ENCODE peak calls at places on chromosomes 2 and 18, in nine cellular contexts. M is coronary artery; L is A549; N is MM.1S; E is GM23338; J is mammary epithelial cell; B is CD8-positive, alpha-beta memory T cell; I is cardiac muscle cell; X is IMR-90. G is an unnamed sample.
A peak's percentile ranks its signal among the peaks of the same experiment; 100 is the strongest.

GRCh38 chr2:84077504-84077903 is 381.6 kb downstream of the SUCLG1 start:
- DNase-seq in X (no peak), M (no peak), N (peak; percentile 53), B (no peak), E (peak; percentile 71), I (peak; percentile 2), L (peak; percentile 38), J (peak; percentile 39), G (no peak)

GRCh38 chr18:24413148-24413547 is 13.3 kb upstream of the IMPACT start:
- DNase-seq in B (no peak), L (peak; percentile 9), I (peak; percentile 23), X (no peak), J (no peak), E (peak; percentile 75), M (no peak), N (no peak), G (no peak)

GRCh38 chr2:68744517-68744916 is 9.9 kb downstream of the ARHGAP25 start:
- DNase-seq in X (no peak), E (peak; percentile 24), L (no peak), N (no peak), J (peak; percentile 37), M (no peak), I (no peak), B (no peak), G (no peak)

GRCh38 chr18:76364282-76365259 is 130.5 kb downstream of the ZNF516 start:
- DNase-seq in L (no peak), B (no peak), N (peak; percentile 46), E (no peak), I (no peak), M (no peak), J (no peak), X (no peak), G (no peak)

GRCh38 chr18:50797147-50797546 is 22.7 kb downstream of the MRO start:
- DNase-seq in X (no peak), E (no peak), M (no peak), J (no peak), B (no peak), N (no peak), L (no peak), I (no peak), G (no peak)

GRCh38 chr2:238720232-238720672 is 127.6 kb upstream of the TWIST2 start:
- DNase-seq in I (peak; percentile 53), N (peak; percentile 47), E (peak; percentile 89), J (peak; percentile 100), B (no peak), M (no peak), L (peak; percentile 59), X (peak; percentile 19), G (peak; percentile 100)

GRCh38 chr2:138395565-138396306 is 105.8 kb upstream of the SPOPL start:
- DNase-seq in E (no peak), N (no peak), M (no peak), J (peak; percentile 90), L (peak; percentile 41), I (peak; percentile 77), X (peak; percentile 42), B (no peak), G (peak; percentile 52)

GRCh38 chr2:226887940-226888339 is 52.1 kb downstream of the RHBDD1 start:
- DNase-seq in E (no peak), L (peak; percentile 11), J (no peak), N (no peak), M (no peak), X (peak; percentile 79), B (no peak), I (peak; percentile 22), G (no peak)

GRCh38 chr18:13273800-13274199 is 55.2 kb downstream of the LDLRAD4 start:
- DNase-seq in X (no peak), N (no peak), L (no peak), I (no peak), M (peak; percentile 70), B (no peak), J (no peak), E (no peak), G (no peak)

GRCh38 chr2:192775461-192776262 is 580.9 kb upstream of the TMEFF2 start:
- DNase-seq in N (no peak), I (no peak), L (no peak), X (no peak), M (no peak), E (no peak), J (no peak), B (no peak), G (no peak)

GRCh38 chr2:64636105-64636873 is 17.4 kb downstream of the SERTAD2 start:
- DNase-seq in J (no peak), I (no peak), M (no peak), N (peak; percentile 94), X (no peak), E (no peak), L (no peak), B (no peak), G (no peak)

DNA sequence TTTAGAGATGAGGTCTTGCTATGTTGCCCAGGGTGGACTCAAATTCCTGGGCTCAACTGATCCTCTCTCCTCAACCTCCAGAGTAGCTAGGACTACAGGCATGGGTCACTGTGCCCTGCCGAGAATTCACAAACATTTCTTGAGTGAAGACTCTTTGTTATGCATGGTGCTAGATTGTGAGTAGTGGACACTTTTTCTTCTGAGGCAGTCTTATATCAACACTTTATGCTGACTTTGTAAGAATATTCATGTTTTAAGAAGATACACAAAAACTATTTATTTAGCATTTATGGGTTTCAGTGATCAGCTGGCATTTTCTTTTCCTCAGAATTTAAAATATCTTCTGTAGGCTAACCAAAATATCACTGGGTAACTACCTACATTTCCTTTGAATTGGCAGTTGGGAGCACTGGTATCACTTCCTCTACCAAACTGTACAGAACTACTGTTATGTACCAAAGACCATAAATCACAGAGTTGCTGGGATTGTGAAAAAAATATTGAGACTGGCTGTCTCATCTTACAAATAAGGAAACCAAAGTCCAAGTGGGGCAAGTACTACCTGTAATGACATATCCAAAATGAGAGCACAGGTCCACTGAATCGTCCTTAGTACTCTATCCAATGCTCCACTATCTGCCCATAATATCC is 34.0 kb downstream of the DOCK10 start:
- DNase-seq in L (no peak), E (no peak), N (peak; percentile 26), I (no peak), B (no peak), J (no peak), X (no peak), M (no peak), G (no peak)
- H3K27ac ChIP-seq in L (peak overlapping the region; percentile 92), E (no peak overlapping the region), N (peak overlapping the region; percentile 34), I (no peak overlapping the region), B (no peak overlapping the region), J (no peak overlapping the region), X (no peak overlapping the region), M (no peak overlapping the region), G (no peak overlapping the region)

DNA sequence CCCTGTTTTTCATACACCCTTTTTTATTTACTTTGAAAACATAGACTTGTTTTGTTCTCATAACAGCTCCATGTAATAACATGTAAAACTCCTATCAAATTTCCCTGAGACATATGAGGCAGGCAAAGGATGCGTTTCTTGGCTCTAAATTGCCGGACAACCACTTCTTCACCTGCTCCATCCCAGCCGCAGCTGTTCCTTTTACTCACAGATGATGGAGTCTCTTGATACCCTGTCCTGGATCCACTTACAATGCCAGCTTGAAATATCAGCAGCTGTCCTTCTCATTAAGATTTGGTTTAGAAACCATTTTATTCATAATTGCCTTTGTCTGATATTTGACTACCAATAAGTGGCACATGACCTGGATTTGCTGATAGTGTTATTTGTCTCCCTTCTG is 767.9 kb upstream of the GCFC2 start:
- DNase-seq in I (no peak), L (no peak), N (no peak), M (no peak), X (no peak), B (no peak), E (no peak), J (no peak), G (no peak)
- H3K4me3 ChIP-seq in I (no peak overlapping the region), L (no peak overlapping the region), N (no peak overlapping the region), M (no peak overlapping the region), X (no peak overlapping the region), B (no peak overlapping the region), E (no peak overlapping the region), J (no peak overlapping the region), G (no peak overlapping the region)

GRCh38 chr2:62413116-62413663 is 92.8 kb downstream of the TMEM17 start:
- DNase-seq in N (no peak), M (no peak), J (no peak), L (no peak), E (no peak), B (no peak), X (no peak), I (no peak), G (no peak)

GRCh38 chr2:62412347-62412742 is 93.7 kb downstream of the TMEM17 start:
- DNase-seq in J (peak; percentile 65), M (no peak), X (peak; percentile 7), I (no peak), L (no peak), E (no peak), N (no peak), B (no peak), G (no peak)

GRCh38 chr2:62410015-62410453 is 96.0 kb downstream of the TMEM17 start:
- DNase-seq in X (no peak), L (no peak), M (no peak), E (peak; percentile 24), B (no peak), I (no peak), N (no peak), J (no peak), G (no peak)

GRCh38 chr2:62409442-62409841 is 96.6 kb downstream of the TMEM17 start:
- DNase-seq in M (no peak), L (no peak), X (peak; percentile 49), J (peak; percentile 44), I (no peak), E (no peak), B (no peak), N (no peak), G (no peak)

GRCh38 chr2:62410926-62411456 is 95.0 kb downstream of the TMEM17 start:
- DNase-seq in J (peak; percentile 21), I (no peak), E (no peak), B (no peak), M (no peak), X (no peak), L (no peak), N (no peak), G (no peak)
- H3K27ac ChIP-seq in J (no peak overlapping the region), I (no peak overlapping the region), E (peak overlapping the region; percentile 52), B (no peak overlapping the region), M (peak overlapping the region; percentile 81), X (no peak overlapping the region), L (no peak overlapping the region), N (no peak overlapping the region), G (no peak overlapping the region)

GRCh38 chr2:215625207-215625606 is 189.3 kb upstream of the FN1 start:
- DNase-seq in X (no peak), E (no peak), M (no peak), B (no peak), L (no peak), I (no peak), N (peak; percentile 23), J (no peak), G (no peak)

GRCh38 chr2:215622836-215623235 is 187.0 kb upstream of the FN1 start:
- DNase-seq in J (no peak), I (no peak), E (no peak), L (no peak), X (peak; percentile 63), B (no peak), N (no peak), M (no peak), G (no peak)

GRCh38 chr2:215624423-215624829 is 188.6 kb upstream of the FN1 start:
- DNase-seq in M (peak; percentile 83), N (no peak), I (peak; percentile 99), B (no peak), J (peak; percentile 80), X (peak; percentile 100), L (peak; percentile 56), E (peak; percentile 22), G (no peak)

GRCh38 chr2:215626812-215627281 is 191.0 kb upstream of the FN1 start:
- DNase-seq in B (no peak), M (no peak), L (no peak), E (peak; percentile 44), X (no peak), J (no peak), I (peak; percentile 71), N (no peak), G (no peak)

GRCh38 chr2:215626063-215626462 is 190.2 kb upstream of the FN1 start:
- DNase-seq in N (no peak), L (no peak), M (no peak), X (no peak), I (no peak), E (no peak), B (no peak), J (no peak), G (no peak)
- H3K4me3 ChIP-seq in N (no peak overlapping the region), L (no peak overlapping the region), M (no peak overlapping the region), X (no peak overlapping the region), I (no peak overlapping the region), E (peak overlapping the region; percentile 20), B (no peak overlapping the region), J (no peak overlapping the region), G (no peak overlapping the region)

G was measured in keratinocyte.